ENCODE peak calls at places on chromosomes 12 and 14, in six cellular contexts. X, N, Y, L, B and R are unnamed samples.

GRCh38 chr12:51218607-51219161 is 822 bp upstream of the POU6F1 start:
- DNase-seq in L (peak; percentile 48), Y (no peak), X (peak; percentile 6), N (no peak), B (peak; percentile 71), R (no peak)

GRCh38 chr14:97891515-97891914 is 1094.3 kb downstream of the VRK1 start:
- DNase-seq in X (no peak), Y (no peak), L (no peak), N (no peak), B (no peak), R (no peak)

GRCh38 chr12:58710896-58711295 is 209.4 kb downstream of the LRIG3 start:
- DNase-seq in Y (no peak), B (no peak), L (no peak), N (no peak), X (no peak), R (no peak)

GRCh38 chr12:54988402-54989054 is 4.0 kb upstream of the TESPA1 start:
- DNase-seq in N (peak; percentile 76), Y (no peak), L (peak; percentile 61), B (peak; percentile 77), X (peak; percentile 52), R (peak; percentile 11)

GRCh38 chr12:47870175-47870781 is 34.5 kb downstream of the VDR start:
- DNase-seq in B (no peak), X (peak; percentile 46), Y (no peak), N (peak; percentile 60), L (no peak), R (no peak)

GRCh38 chr12:128587918-128588317 is 235.8 kb downstream of the SLC15A4 start:
- DNase-seq in L (no peak), N (no peak), X (no peak), Y (no peak), B (no peak), R (no peak)

GRCh38 chr14:66017960-66018359 is 468.2 kb upstream of the CCDC196 start:
- DNase-seq in L (no peak), Y (no peak), N (no peak), B (no peak), X (no peak), R (no peak)

GRCh38 chr14:23402296-23403138 is 5.6 kb downstream of the MYH6 start:
- DNase-seq in Y (no peak), X (no peak), L (no peak), B (no peak), N (no peak), R (no peak)

GRCh38 chr12:45381351-45381750 is 165.5 kb downstream of the ANO6 start:
- DNase-seq in Y (no peak), N (no peak), B (no peak), L (no peak), X (no peak), R (no peak)
- H3K36me3 ChIP-seq in Y (peaks cover 3% of the 10 kb centered on the region), N (no peaks in the 10 kb centered on the region), B (peaks cover 6% of the 10 kb centered on the region), L (peaks cover 72% of the 10 kb centered on the region), X (peaks cover 19% of the 10 kb centered on the region), R (peaks cover 15% of the 10 kb centered on the region)

GRCh38 chr12:21942377-21942703 is 1.1 kb upstream of the ABCC9 start:
- DNase-seq in L (peak; percentile 30), N (no peak), Y (no peak), X (no peak), B (no peak), R (no peak)
- H3K4me3 ChIP-seq in L (peak overlapping the region; percentile 54), N (peak overlapping the region; percentile 54), Y (peak overlapping the region; percentile 43), X (peak overlapping the region; percentile 43), B (peak overlapping the region; percentile 67), R (no peak overlapping the region)

GRCh38 chr12:9108504-9109212 is 7.1 kb downstream of the A2M start:
- DNase-seq in Y (no peak), N (no peak), L (no peak), X (no peak), B (no peak), R (no peak)
- H3K36me3 ChIP-seq in Y (no peaks in the 10 kb centered on the region), N (no peaks in the 10 kb centered on the region), L (peaks cover 83% of the 10 kb centered on the region), X (no peaks in the 10 kb centered on the region), B (peaks cover 21% of the 10 kb centered on the region), R (no peaks in the 10 kb centered on the region)

GRCh38 chr12:21502872-21503271 is 1.3 kb downstream of the GOLT1B start:
- DNase-seq in B (no peak), N (no peak), X (no peak), Y (no peak), L (no peak), R (no peak)
- H3K4me3 ChIP-seq in B (peak overlapping the region; percentile 91), N (peak overlapping the region; percentile 97), X (peak overlapping the region; percentile 82), Y (peak overlapping the region; percentile 79), L (peak overlapping the region; percentile 90), R (peak overlapping the region; percentile 97)